ENCODE peak calls at places on chromosomes 12 and 14, in five cellular contexts. One of them, this sample, is unnamed.
A peak's percentile ranks its signal among the peaks of the same experiment; 100 is the strongest.

GRCh38 chr14:85391892-85392291 is 138.1 kb upstream of the FLRT2 start:
- DNase-seq in thoracic aorta: no peak
- DNase-seq in tibial artery: no peak
- DNase-seq in endodermal cell: no peak
- DNase-seq in psoas muscle: no peak
- DNase-seq in this sample: no peak

GRCh38 chr14:92861856-92862807 is 60.8 kb upstream of the CHGA start:
- DNase-seq in thoracic aorta: no peak
- DNase-seq in tibial artery: no peak
- DNase-seq in endodermal cell: no peak
- DNase-seq in psoas muscle: no peak
- DNase-seq in this sample: no peak

GRCh38 chr14:21014761-21015190 is 10.1 kb downstream of the NDRG2 start:
- DNase-seq in thoracic aorta: peak; percentile 47
- DNase-seq in tibial artery: peak; percentile 88
- DNase-seq in endodermal cell: peak; percentile 96
- DNase-seq in psoas muscle: peak; percentile 81
- DNase-seq in this sample: peak; percentile 88

GRCh38 chr12:6180300-6181051 is 19.7 kb upstream of the CD9 start:
- DNase-seq in thoracic aorta: no peak
- DNase-seq in tibial artery: peak; percentile 89
- DNase-seq in endodermal cell: peak; percentile 47
- DNase-seq in psoas muscle: peak; percentile 72
- DNase-seq in this sample: no peak

GRCh38 chr14:49727171-49727570 is 34.3 kb downstream of the KLHDC1 start:
- DNase-seq in thoracic aorta: no peak
- DNase-seq in tibial artery: no peak
- DNase-seq in endodermal cell: no peak
- DNase-seq in psoas muscle: no peak
- DNase-seq in this sample: no peak

GRCh38 chr12:32482226-32482625 is 82.9 kb downstream of the FGD4 start:
- DNase-seq in thoracic aorta: no peak
- DNase-seq in tibial artery: no peak
- DNase-seq in endodermal cell: no peak
- DNase-seq in psoas muscle: no peak
- DNase-seq in this sample: no peak

GRCh38 chr14:52103416-52103815 is 34.6 kb upstream of the NID2 start:
- DNase-seq in thoracic aorta: no peak
- DNase-seq in tibial artery: no peak
- DNase-seq in endodermal cell: no peak
- DNase-seq in psoas muscle: no peak
- DNase-seq in this sample: no peak

GRCh38 chr12:86741531-86741930 is 485.3 kb upstream of the MGAT4C start:
- DNase-seq in thoracic aorta: no peak
- DNase-seq in tibial artery: no peak
- DNase-seq in endodermal cell: no peak
- DNase-seq in psoas muscle: no peak
- DNase-seq in this sample: no peak

GRCh38 chr12:104353012-104353981 is 49.8 kb downstream of the EID3 start:
- DNase-seq in thoracic aorta: no peak
- DNase-seq in tibial artery: no peak
- DNase-seq in endodermal cell: peak; percentile 30
- DNase-seq in psoas muscle: no peak
- DNase-seq in this sample: no peak

GRCh38 chr12:97048421-97049035 is 141.5 kb downstream of the NEDD1 start:
- DNase-seq in thoracic aorta: no peak
- DNase-seq in tibial artery: no peak
- DNase-seq in endodermal cell: no peak
- DNase-seq in psoas muscle: no peak
- DNase-seq in this sample: no peak

GRCh38 chr14:93049867-93050331 is 65.8 kb downstream of the ITPK1 start:
- DNase-seq in thoracic aorta: no peak
- DNase-seq in tibial artery: peak; percentile 78
- DNase-seq in endodermal cell: no peak
- DNase-seq in psoas muscle: no peak
- DNase-seq in this sample: no peak

GRCh38 chr12:81668475-81668874 is 90.7 kb downstream of the PPFIA2 start:
- DNase-seq in thoracic aorta: no peak
- DNase-seq in tibial artery: no peak
- DNase-seq in endodermal cell: no peak
- DNase-seq in psoas muscle: no peak
- DNase-seq in this sample: no peak

GRCh38 chr12:49061157-49061650 is 610 bp upstream of the KMT2D start:
- DNase-seq in thoracic aorta: no peak
- DNase-seq in tibial artery: no peak
- DNase-seq in endodermal cell: no peak
- DNase-seq in psoas muscle: no peak
- DNase-seq in this sample: no peak

GRCh38 chr14:92693998-92694780 is 54.2 kb downstream of the LGMN start:
- DNase-seq in thoracic aorta: no peak
- DNase-seq in tibial artery: no peak
- DNase-seq in endodermal cell: no peak
- DNase-seq in psoas muscle: no peak
- DNase-seq in this sample: no peak

GRCh38 chr12:24560867-24561266 is 388.0 kb downstream of the BCAT1 start:
- DNase-seq in thoracic aorta: no peak
- DNase-seq in tibial artery: peak; percentile 67
- DNase-seq in endodermal cell: no peak
- DNase-seq in psoas muscle: no peak
- DNase-seq in this sample: no peak

GRCh38 chr14:89249296-89249565 is 167.8 kb downstream of the FOXN3 start:
- DNase-seq in thoracic aorta: no peak
- DNase-seq in tibial artery: no peak
- DNase-seq in endodermal cell: no peak
- DNase-seq in psoas muscle: no peak
- DNase-seq in this sample: no peak

GRCh38 chr12:123531091-123531490 is 2.4 kb downstream of the RILPL1 start:
- DNase-seq in thoracic aorta: no peak
- DNase-seq in tibial artery: peak; percentile 77
- DNase-seq in endodermal cell: no peak
- DNase-seq in psoas muscle: peak; percentile 27
- DNase-seq in this sample: no peak

GRCh38 chr12:97277030-97277429 is 185.6 kb upstream of the RMST start:
- DNase-seq in thoracic aorta: no peak
- DNase-seq in tibial artery: no peak
- DNase-seq in endodermal cell: no peak
- DNase-seq in psoas muscle: no peak
- DNase-seq in this sample: no peak

GRCh38 chr14:70152704-70153103 is 36.0 kb downstream of the SLC8A3 start:
- DNase-seq in thoracic aorta: no peak
- DNase-seq in tibial artery: no peak
- DNase-seq in endodermal cell: no peak
- DNase-seq in psoas muscle: no peak
- DNase-seq in this sample: no peak

GRCh38 chr14:33692762-33693161 is 258.1 kb downstream of the EGLN3 start:
- DNase-seq in thoracic aorta: no peak
- DNase-seq in tibial artery: no peak
- DNase-seq in endodermal cell: no peak
- DNase-seq in psoas muscle: no peak
- DNase-seq in this sample: no peak

GRCh38 chr12:120162763-120163162 is 31.8 kb downstream of the GCN1 start:
- DNase-seq in thoracic aorta: no peak
- DNase-seq in tibial artery: no peak
- DNase-seq in endodermal cell: no peak
- DNase-seq in psoas muscle: no peak
- DNase-seq in this sample: no peak

GRCh38 chr12:114316076-114316475 is 89.9 kb downstream of the TBX5 start:
- DNase-seq in thoracic aorta: no peak
- DNase-seq in tibial artery: no peak
- DNase-seq in endodermal cell: no peak
- DNase-seq in psoas muscle: no peak
- DNase-seq in this sample: no peak

GRCh38 chr14:22976620-22977433 is 5.5 kb downstream of the AJUBA start:
- DNase-seq in thoracic aorta: no peak
- DNase-seq in tibial artery: no peak
- DNase-seq in endodermal cell: peak; percentile 67
- DNase-seq in psoas muscle: no peak
- DNase-seq in this sample: no peak

GRCh38 chr12:130981947-130982346 is 28.2 kb downstream of the ADGRD1 start:
- DNase-seq in thoracic aorta: no peak
- DNase-seq in tibial artery: no peak
- DNase-seq in endodermal cell: peak; percentile 42
- DNase-seq in psoas muscle: no peak
- DNase-seq in this sample: no peak

GRCh38 chr14:72708708-72709475 is 185.0 kb downstream of the DPF3 start:
- DNase-seq in thoracic aorta: no peak
- DNase-seq in tibial artery: no peak
- DNase-seq in endodermal cell: peak; percentile 62
- DNase-seq in psoas muscle: no peak
- DNase-seq in this sample: no peak

DNA sequence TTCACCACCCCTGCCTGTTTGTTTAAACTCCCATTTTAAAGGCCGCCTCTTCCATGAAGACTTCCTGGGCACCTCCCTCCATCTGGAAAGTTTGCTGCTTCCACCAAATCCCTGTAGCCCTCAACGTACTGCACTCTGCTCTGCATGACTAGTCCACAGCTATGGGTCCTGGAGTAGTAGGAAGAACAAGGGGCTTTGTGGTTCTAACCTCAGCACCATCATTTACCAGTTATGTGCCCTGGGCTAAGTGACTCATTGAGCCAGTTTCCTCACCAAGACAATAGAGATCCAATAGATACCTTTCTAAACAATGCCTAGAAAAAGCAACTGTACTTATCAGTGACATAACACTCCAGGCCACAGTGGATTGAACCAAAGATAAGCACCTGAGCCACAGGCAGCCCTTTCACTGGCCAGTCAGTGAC is 8.5 kb upstream of the LTBP2 start:
- DNase-seq in thoracic aorta: no peak
- DNase-seq in tibial artery: no peak
- DNase-seq in endodermal cell: peak; percentile 66
- DNase-seq in psoas muscle: no peak
- DNase-seq in this sample: no peak
- H3K4me1 ChIP-seq in thoracic aorta: peaks cover 60% of the 10 kb centered on the region
- H3K4me1 ChIP-seq in tibial artery: peaks cover 44% of the 10 kb centered on the region
- H3K4me1 ChIP-seq in endodermal cell: peaks cover 36% of the 10 kb centered on the region
- H3K4me1 ChIP-seq in psoas muscle: no peaks in the 10 kb centered on the region
- H3K4me1 ChIP-seq in this sample: peaks cover 43% of the 10 kb centered on the region

DNA sequence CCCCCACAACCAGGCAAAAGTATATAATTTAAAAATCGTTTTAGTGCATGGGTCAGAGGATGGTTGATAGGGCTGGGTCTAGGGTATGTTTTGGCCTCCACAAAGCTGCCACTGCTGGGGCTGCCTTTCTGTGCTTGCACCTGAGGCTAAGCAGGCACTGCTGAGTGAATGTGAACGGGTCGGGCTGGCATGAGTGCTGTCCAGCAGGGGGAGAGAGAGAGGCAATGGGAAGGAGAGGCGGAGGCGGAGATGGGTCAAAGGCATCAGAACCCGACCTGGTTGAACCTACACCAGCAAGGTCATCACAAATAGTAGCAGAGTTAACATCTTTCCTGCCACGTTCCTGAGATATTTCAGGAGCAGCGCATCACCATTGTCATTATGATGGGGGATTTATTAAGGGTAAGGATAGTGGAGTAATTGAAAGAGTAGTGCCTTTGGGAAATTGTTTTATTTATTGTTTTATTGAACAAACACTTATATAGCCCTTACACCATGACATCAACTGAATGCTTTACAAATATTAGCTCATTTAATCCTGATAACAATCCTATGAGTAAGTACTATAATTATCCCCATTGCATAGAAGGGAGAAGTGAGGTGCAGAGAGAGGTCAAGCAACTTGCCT is 5.8 kb upstream of the NRXN3 start:
- DNase-seq in thoracic aorta: no peak
- DNase-seq in tibial artery: no peak
- DNase-seq in endodermal cell: peak; percentile 94
- DNase-seq in psoas muscle: no peak
- DNase-seq in this sample: no peak
- TF ChIP-seq CTCF in thoracic aorta: no peak
- TF ChIP-seq CTCF in tibial artery: peak; percentile 9
- TF ChIP-seq CTCF in endodermal cell: peak; percentile 93
- TF ChIP-seq CTCF in psoas muscle: no peak
- TF ChIP-seq CTCF in this sample: no peak

DNA sequence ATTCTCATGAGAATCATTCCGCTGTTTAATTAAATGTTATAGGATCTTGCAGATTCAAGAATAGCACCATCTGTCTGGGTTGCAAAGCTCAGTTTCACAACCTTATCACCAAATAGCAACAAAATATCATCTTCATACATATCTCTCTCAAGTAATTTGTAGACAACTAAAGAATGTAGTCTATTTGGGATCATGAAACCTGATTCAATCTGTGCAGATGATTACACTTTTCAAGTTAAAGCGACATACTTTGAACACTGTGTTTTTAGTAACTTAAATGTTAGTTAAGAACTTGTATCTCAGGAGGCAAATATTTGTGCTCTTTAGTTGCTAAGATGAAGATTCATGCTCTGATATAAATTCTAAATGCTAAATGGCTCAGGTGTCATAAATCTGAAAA is 14.8 kb downstream of the MED13L start:
- DNase-seq in thoracic aorta: no peak
- DNase-seq in tibial artery: no peak
- DNase-seq in endodermal cell: no peak
- DNase-seq in psoas muscle: no peak
- DNase-seq in this sample: no peak
- H3K4me1 ChIP-seq in thoracic aorta: peaks cover 95% of the 10 kb centered on the region
- H3K4me1 ChIP-seq in tibial artery: peaks cover 18% of the 10 kb centered on the region
- H3K4me1 ChIP-seq in endodermal cell: peaks cover 13% of the 10 kb centered on the region
- H3K4me1 ChIP-seq in psoas muscle: peaks cover 83% of the 10 kb centered on the region
- H3K4me1 ChIP-seq in this sample: peaks cover 63% of the 10 kb centered on the region

GRCh38 chr12:109818900-109819500 is 14.2 kb downstream of the TRPV4 start:
- DNase-seq in thoracic aorta: no peak
- DNase-seq in tibial artery: no peak
- DNase-seq in endodermal cell: no peak
- DNase-seq in psoas muscle: no peak
- DNase-seq in this sample: no peak

GRCh38 chr12:109816870-109817269 is 16.3 kb downstream of the TRPV4 start:
- DNase-seq in thoracic aorta: no peak
- DNase-seq in tibial artery: no peak
- DNase-seq in endodermal cell: no peak
- DNase-seq in psoas muscle: no peak
- DNase-seq in this sample: no peak

GRCh38 chr12:109815874-109816617 is 17.2 kb downstream of the TRPV4 start:
- DNase-seq in thoracic aorta: no peak
- DNase-seq in tibial artery: no peak
- DNase-seq in endodermal cell: no peak
- DNase-seq in psoas muscle: no peak
- DNase-seq in this sample: no peak

GRCh38 chr12:109818253-109818652 is 14.9 kb downstream of the TRPV4 start:
- DNase-seq in thoracic aorta: no peak
- DNase-seq in tibial artery: no peak
- DNase-seq in endodermal cell: no peak
- DNase-seq in psoas muscle: no peak
- DNase-seq in this sample: no peak

DNA sequence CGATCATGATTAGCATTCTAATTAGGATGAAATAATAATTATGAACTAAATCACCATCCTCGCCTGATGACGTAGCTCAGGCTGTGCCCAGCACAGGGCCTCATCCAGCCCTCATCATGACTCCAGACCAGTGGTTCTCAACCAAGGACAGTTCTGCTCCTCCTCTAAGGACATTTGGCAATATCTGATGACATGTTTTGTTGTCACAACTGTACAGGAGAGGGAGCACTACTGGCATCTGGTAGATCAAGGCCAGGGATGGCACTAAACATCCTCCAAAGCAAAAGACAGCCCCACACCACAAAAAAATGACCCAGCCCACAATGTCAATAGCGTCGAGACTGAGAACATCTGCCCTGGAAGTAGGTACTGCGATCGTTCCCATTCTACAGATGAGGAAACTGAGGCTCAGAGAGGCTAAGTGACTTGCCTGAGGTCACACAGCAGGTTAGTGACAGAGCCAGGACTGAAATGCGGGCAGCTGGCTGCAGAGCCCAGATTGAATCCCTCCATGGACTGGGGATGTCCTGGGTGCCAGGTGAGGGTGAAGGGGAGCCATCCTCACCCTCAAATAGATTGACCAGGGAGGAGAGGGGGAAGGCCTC is 15.5 kb downstream of the TRPV4 start:
- DNase-seq in thoracic aorta: no peak
- DNase-seq in tibial artery: no peak
- DNase-seq in endodermal cell: no peak
- DNase-seq in psoas muscle: no peak
- DNase-seq in this sample: no peak
- TF ChIP-seq CTCF in thoracic aorta: no peak
- TF ChIP-seq CTCF in tibial artery: no peak
- TF ChIP-seq CTCF in endodermal cell: no peak
- TF ChIP-seq CTCF in psoas muscle: no peak
- TF ChIP-seq CTCF in this sample: no peak

This sample was measured in CD8-positive, alpha-beta T cell.